ENCODE peak calls at places on chromosomes 3 and 15, in ten cellular contexts. One of them, this sample, is unnamed. For H3K9me3, the result is how much of the 10 kb centered on the place peaks cover.

GRCh38 chr15:54109014-54109413 is 130.8 kb downstream of the UNC13C start:
- DNase-seq in Peyer's patch: no peak
- DNase-seq in A549: no peak
- DNase-seq in neural progenitor cell: no peak
- DNase-seq in tibial nerve: no peak
- DNase-seq in PC-3: no peak
- DNase-seq in K562: no peak
- DNase-seq in fibroblast of lung: no peak
- DNase-seq in lower lobe of right lung: no peak
- DNase-seq in T-helper 17 cell: no peak
- DNase-seq in this sample: no peak

GRCh38 chr3:161409069-161409468 is 37.8 kb upstream of the SPTSSB start:
- DNase-seq in Peyer's patch: no peak
- DNase-seq in A549: peak
- DNase-seq in neural progenitor cell: peak
- DNase-seq in tibial nerve: peak
- DNase-seq in PC-3: peak
- DNase-seq in K562: peak
- DNase-seq in fibroblast of lung: peak
- DNase-seq in lower lobe of right lung: no peak
- DNase-seq in T-helper 17 cell: peak
- DNase-seq in this sample: peak

GRCh38 chr3:192409838-192410683 is 317.3 kb downstream of the FGF12 start:
- DNase-seq in Peyer's patch: no peak
- DNase-seq in A549: peak
- DNase-seq in neural progenitor cell: peak
- DNase-seq in tibial nerve: no peak
- DNase-seq in PC-3: no peak
- DNase-seq in K562: no peak
- DNase-seq in fibroblast of lung: peak
- DNase-seq in lower lobe of right lung: no peak
- DNase-seq in T-helper 17 cell: no peak
- DNase-seq in this sample: no peak

GRCh38 chr3:131543714-131544113 is 40.9 kb upstream of the MRPL3 start:
- DNase-seq in Peyer's patch: peak
- DNase-seq in A549: peak
- DNase-seq in neural progenitor cell: no peak
- DNase-seq in tibial nerve: peak
- DNase-seq in PC-3: peak
- DNase-seq in K562: no peak
- DNase-seq in fibroblast of lung: peak
- DNase-seq in lower lobe of right lung: no peak
- DNase-seq in T-helper 17 cell: no peak
- DNase-seq in this sample: peak

GRCh38 chr3:193903976-193904375 is 232.0 kb upstream of the HES1 start:
- DNase-seq in Peyer's patch: no peak
- DNase-seq in A549: no peak
- DNase-seq in neural progenitor cell: no peak
- DNase-seq in tibial nerve: no peak
- DNase-seq in PC-3: no peak
- DNase-seq in K562: no peak
- DNase-seq in fibroblast of lung: no peak
- DNase-seq in lower lobe of right lung: no peak
- DNase-seq in T-helper 17 cell: no peak
- DNase-seq in this sample: no peak

GRCh38 chr3:114669614-114670013 is 375.8 kb downstream of the TIGIT start:
- DNase-seq in Peyer's patch: no peak
- DNase-seq in A549: no peak
- DNase-seq in neural progenitor cell: no peak
- DNase-seq in tibial nerve: no peak
- DNase-seq in PC-3: no peak
- DNase-seq in K562: no peak
- DNase-seq in fibroblast of lung: peak
- DNase-seq in lower lobe of right lung: no peak
- DNase-seq in T-helper 17 cell: no peak
- DNase-seq in this sample: no peak

GRCh38 chr3:172259191-172259590 is 189.1 kb downstream of the GHSR start:
- DNase-seq in Peyer's patch: no peak
- DNase-seq in A549: no peak
- DNase-seq in neural progenitor cell: no peak
- DNase-seq in tibial nerve: no peak
- DNase-seq in PC-3: no peak
- DNase-seq in K562: no peak
- DNase-seq in fibroblast of lung: no peak
- DNase-seq in lower lobe of right lung: no peak
- DNase-seq in T-helper 17 cell: no peak
- DNase-seq in this sample: no peak

GRCh38 chr3:7962244-7962643 is 539.4 kb upstream of the LMCD1 start:
- DNase-seq in Peyer's patch: no peak
- DNase-seq in A549: no peak
- DNase-seq in neural progenitor cell: no peak
- DNase-seq in tibial nerve: no peak
- DNase-seq in PC-3: no peak
- DNase-seq in K562: no peak
- DNase-seq in fibroblast of lung: no peak
- DNase-seq in lower lobe of right lung: no peak
- DNase-seq in T-helper 17 cell: no peak
- DNase-seq in this sample: no peak

GRCh38 chr3:190486201-190486865 is 27.6 kb upstream of the IL1RAP start:
- DNase-seq in Peyer's patch: no peak
- DNase-seq in A549: no peak
- DNase-seq in neural progenitor cell: no peak
- DNase-seq in tibial nerve: no peak
- DNase-seq in PC-3: peak
- DNase-seq in K562: no peak
- DNase-seq in fibroblast of lung: peak
- DNase-seq in lower lobe of right lung: no peak
- DNase-seq in T-helper 17 cell: no peak
- DNase-seq in this sample: peak

GRCh38 chr15:35271371-35272043 is 186.4 kb upstream of the NANOGP8 start:
- DNase-seq in Peyer's patch: no peak
- DNase-seq in A549: no peak
- DNase-seq in neural progenitor cell: no peak
- DNase-seq in tibial nerve: no peak
- DNase-seq in PC-3: peak
- DNase-seq in K562: no peak
- DNase-seq in fibroblast of lung: peak
- DNase-seq in lower lobe of right lung: no peak
- DNase-seq in T-helper 17 cell: no peak
- DNase-seq in this sample: no peak

GRCh38 chr3:172018364-172018763 is 21.0 kb upstream of the FNDC3B start:
- DNase-seq in Peyer's patch: no peak
- DNase-seq in A549: no peak
- DNase-seq in neural progenitor cell: no peak
- DNase-seq in tibial nerve: no peak
- DNase-seq in PC-3: peak
- DNase-seq in K562: no peak
- DNase-seq in fibroblast of lung: no peak
- DNase-seq in lower lobe of right lung: no peak
- DNase-seq in T-helper 17 cell: no peak
- DNase-seq in this sample: no peak

GRCh38 chr3:149273096-149273751 is 51.6 kb upstream of the CP start:
- DNase-seq in Peyer's patch: no peak
- DNase-seq in A549: peak
- DNase-seq in neural progenitor cell: peak
- DNase-seq in tibial nerve: peak
- DNase-seq in PC-3: peak
- DNase-seq in K562: peak
- DNase-seq in fibroblast of lung: peak
- DNase-seq in lower lobe of right lung: no peak
- DNase-seq in T-helper 17 cell: no peak
- DNase-seq in this sample: peak

GRCh38 chr3:102354818-102355515 is 79.8 kb upstream of the ZPLD1 start:
- DNase-seq in Peyer's patch: no peak
- DNase-seq in A549: peak
- DNase-seq in neural progenitor cell: no peak
- DNase-seq in tibial nerve: no peak
- DNase-seq in PC-3: peak
- DNase-seq in K562: no peak
- DNase-seq in fibroblast of lung: peak
- DNase-seq in lower lobe of right lung: no peak
- DNase-seq in T-helper 17 cell: no peak
- DNase-seq in this sample: no peak

GRCh38 chr3:4506559-4507009 is 13.4 kb downstream of the ITPR1 start:
- DNase-seq in Peyer's patch: no peak
- DNase-seq in A549: no peak
- DNase-seq in neural progenitor cell: no peak
- DNase-seq in tibial nerve: no peak
- DNase-seq in PC-3: no peak
- DNase-seq in K562: no peak
- DNase-seq in fibroblast of lung: no peak
- DNase-seq in lower lobe of right lung: no peak
- DNase-seq in T-helper 17 cell: no peak
- DNase-seq in this sample: no peak

GRCh38 chr3:45595364-45596154 is 1.0 kb downstream of the LIMD1 start:
- DNase-seq in Peyer's patch: peak
- DNase-seq in A549: peak
- DNase-seq in neural progenitor cell: no peak
- DNase-seq in tibial nerve: peak
- DNase-seq in PC-3: peak
- DNase-seq in K562: peak
- DNase-seq in fibroblast of lung: peak
- DNase-seq in lower lobe of right lung: no peak
- DNase-seq in T-helper 17 cell: no peak
- DNase-seq in this sample: peak

GRCh38 chr15:48647963-48648362 is 2.5 kb upstream of the FBN1 start:
- DNase-seq in Peyer's patch: no peak
- DNase-seq in A549: peak
- DNase-seq in neural progenitor cell: peak
- DNase-seq in tibial nerve: no peak
- DNase-seq in PC-3: peak
- DNase-seq in K562: no peak
- DNase-seq in fibroblast of lung: peak
- DNase-seq in lower lobe of right lung: no peak
- DNase-seq in T-helper 17 cell: no peak
- DNase-seq in this sample: peak

GRCh38 chr3:133444071-133444774 is 44.4 kb downstream of the BFSP2 start:
- DNase-seq in Peyer's patch: no peak
- DNase-seq in A549: peak
- DNase-seq in neural progenitor cell: no peak
- DNase-seq in tibial nerve: no peak
- DNase-seq in PC-3: peak
- DNase-seq in K562: no peak
- DNase-seq in fibroblast of lung: peak
- DNase-seq in lower lobe of right lung: no peak
- DNase-seq in T-helper 17 cell: no peak
- DNase-seq in this sample: peak

GRCh38 chr3:49017229-49017615 is 1.2 kb downstream of the DALRD3 start:
- DNase-seq in Peyer's patch: no peak
- DNase-seq in A549: no peak
- DNase-seq in neural progenitor cell: no peak
- DNase-seq in tibial nerve: no peak
- DNase-seq in PC-3: no peak
- DNase-seq in K562: no peak
- DNase-seq in fibroblast of lung: no peak
- DNase-seq in lower lobe of right lung: no peak
- DNase-seq in T-helper 17 cell: no peak
- DNase-seq in this sample: no peak

GRCh38 chr3:3068358-3068881 is 41.8 kb downstream of the IL5RA start:
- DNase-seq in Peyer's patch: no peak
- DNase-seq in A549: no peak
- DNase-seq in neural progenitor cell: no peak
- DNase-seq in tibial nerve: no peak
- DNase-seq in PC-3: peak
- DNase-seq in K562: no peak
- DNase-seq in fibroblast of lung: no peak
- DNase-seq in lower lobe of right lung: no peak
- DNase-seq in T-helper 17 cell: no peak
- DNase-seq in this sample: no peak
- H3K9me3 ChIP-seq in Peyer's patch: under half
- H3K9me3 ChIP-seq in A549: under half
- H3K9me3 ChIP-seq in neural progenitor cell: under half
- H3K9me3 ChIP-seq in tibial nerve: under half
- H3K9me3 ChIP-seq in PC-3: under half
- H3K9me3 ChIP-seq in K562: under half
- H3K9me3 ChIP-seq in fibroblast of lung: under half
- H3K9me3 ChIP-seq in lower lobe of right lung: under half
- H3K9me3 ChIP-seq in T-helper 17 cell: under half
- H3K9me3 ChIP-seq in this sample: under half

GRCh38 chr3:127462111-127462655 is 128.3 kb downstream of the TPRA1 start:
- DNase-seq in Peyer's patch: no peak
- DNase-seq in A549: peak
- DNase-seq in neural progenitor cell: peak
- DNase-seq in tibial nerve: no peak
- DNase-seq in PC-3: no peak
- DNase-seq in K562: no peak
- DNase-seq in fibroblast of lung: no peak
- DNase-seq in lower lobe of right lung: peak
- DNase-seq in T-helper 17 cell: no peak
- DNase-seq in this sample: no peak
- H3K9me3 ChIP-seq in Peyer's patch: under half
- H3K9me3 ChIP-seq in A549: under half
- H3K9me3 ChIP-seq in neural progenitor cell: under half
- H3K9me3 ChIP-seq in tibial nerve: under half
- H3K9me3 ChIP-seq in PC-3: under half
- H3K9me3 ChIP-seq in K562: under half
- H3K9me3 ChIP-seq in fibroblast of lung: under half
- H3K9me3 ChIP-seq in lower lobe of right lung: under half
- H3K9me3 ChIP-seq in T-helper 17 cell: under half
- H3K9me3 ChIP-seq in this sample: under half

DNA sequence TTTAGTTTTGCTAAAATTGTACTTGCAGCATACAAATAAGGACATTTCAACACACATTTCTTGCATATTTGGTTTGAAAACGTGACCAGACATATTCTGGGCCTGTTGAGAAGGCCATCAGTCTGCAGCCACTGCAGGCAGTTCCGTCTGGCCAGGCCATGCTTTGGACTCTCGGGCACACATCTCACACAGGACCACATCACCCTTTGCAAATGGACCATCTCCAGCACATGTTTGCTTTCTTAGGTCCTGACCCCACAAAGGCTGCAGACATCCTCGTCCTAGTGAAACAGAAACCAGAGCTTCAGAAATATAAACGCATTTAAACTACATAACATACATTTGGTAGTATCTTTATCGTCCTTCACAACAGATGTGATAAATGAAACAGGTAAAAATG is 24.1 kb downstream of the GABRA5 start:
- DNase-seq in Peyer's patch: no peak
- DNase-seq in A549: no peak
- DNase-seq in neural progenitor cell: no peak
- DNase-seq in tibial nerve: no peak
- DNase-seq in PC-3: no peak
- DNase-seq in K562: no peak
- DNase-seq in fibroblast of lung: no peak
- DNase-seq in lower lobe of right lung: no peak
- DNase-seq in T-helper 17 cell: no peak
- DNase-seq in this sample: no peak
- H3K9me3 ChIP-seq in Peyer's patch: under half
- H3K9me3 ChIP-seq in A549: under half
- H3K9me3 ChIP-seq in neural progenitor cell: under half
- H3K9me3 ChIP-seq in tibial nerve: under half
- H3K9me3 ChIP-seq in PC-3: under half
- H3K9me3 ChIP-seq in K562: under half
- H3K9me3 ChIP-seq in fibroblast of lung: under half
- H3K9me3 ChIP-seq in lower lobe of right lung: under half
- H3K9me3 ChIP-seq in T-helper 17 cell: under half
- H3K9me3 ChIP-seq in this sample: under half

DNA sequence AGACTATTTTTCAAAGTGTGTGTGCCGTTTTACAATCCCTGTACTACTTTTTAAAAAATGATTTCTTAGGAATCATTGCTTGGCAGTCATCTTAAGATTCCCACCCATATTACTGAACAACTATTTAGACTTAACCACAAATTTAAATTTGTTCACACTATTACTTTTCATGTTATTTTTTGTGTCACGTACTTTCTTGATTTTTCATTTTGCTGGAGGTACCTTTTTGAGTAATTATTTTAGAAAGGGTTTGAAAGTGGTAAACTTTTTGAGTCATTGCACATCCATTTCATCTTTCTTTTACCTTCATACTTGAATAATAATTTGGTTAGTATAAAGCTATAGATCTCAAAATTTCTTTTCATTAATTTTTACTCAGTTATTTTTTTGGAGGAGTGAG is 16.9 kb downstream of the CMTM8 start:
- DNase-seq in Peyer's patch: no peak
- DNase-seq in A549: no peak
- DNase-seq in neural progenitor cell: no peak
- DNase-seq in tibial nerve: no peak
- DNase-seq in PC-3: no peak
- DNase-seq in K562: no peak
- DNase-seq in fibroblast of lung: no peak
- DNase-seq in lower lobe of right lung: no peak
- DNase-seq in T-helper 17 cell: no peak
- DNase-seq in this sample: no peak
- H3K9me3 ChIP-seq in Peyer's patch: under half
- H3K9me3 ChIP-seq in A549: under half
- H3K9me3 ChIP-seq in neural progenitor cell: under half
- H3K9me3 ChIP-seq in tibial nerve: under half
- H3K9me3 ChIP-seq in PC-3: under half
- H3K9me3 ChIP-seq in K562: under half
- H3K9me3 ChIP-seq in fibroblast of lung: under half
- H3K9me3 ChIP-seq in lower lobe of right lung: under half
- H3K9me3 ChIP-seq in T-helper 17 cell: under half
- H3K9me3 ChIP-seq in this sample: under half